ENCODE peak calls at places on chromosomes 13 and 19, in four cellular contexts. F is SW 1271, E is uterus, X is DMS153. Z is an unnamed sample.

GRCh38 chr13:37476874-37477273 is 121.7 kb downstream of the POSTN start:
- DNase-seq in F (no peak), E (no peak), X (no peak), Z (no peak)

GRCh38 chr13:101624210-101624922 is 171.9 kb downstream of the ITGBL1 start:
- DNase-seq in E (no peak), F (no peak), X (peak; percentile 68), Z (no peak)

GRCh38 chr19:58474291-58474996 is 1.7 kb upstream of the ZNF446 start:
- DNase-seq in X (no peak), E (no peak), F (no peak), Z (no peak)

GRCh38 chr19:46610413-46610775 is 9.3 kb downstream of the CALM3 start:
- DNase-seq in E (no peak), X (no peak), F (no peak), Z (peak; percentile 10)

GRCh38 chr19:45251452-45252354 is 632 bp downstream of the MARK4 start:
- DNase-seq in X (no peak), E (peak; percentile 25), F (no peak), Z (no peak)

GRCh38 chr19:11769995-11770394 is 3.2 kb downstream of the ZNF441 start:
- DNase-seq in X (no peak), F (no peak), E (no peak), Z (no peak)

GRCh38 chr19:19176950-19177349 is 6.9 kb upstream of the MEF2B start:
- DNase-seq in E (no peak), F (no peak), X (no peak), Z (peak; percentile 50)

GRCh38 chr13:95438297-95438696 is 114.2 kb upstream of the CLDN10 start:
- DNase-seq in F (no peak), E (no peak), X (no peak), Z (no peak)

GRCh38 chr13:98557934-98558630 is 18.8 kb downstream of the STK24 start:
- DNase-seq in F (no peak), E (no peak), X (no peak), Z (no peak)

GRCh38 chr19:2283835-2284507 is 2.0 kb upstream of the PEAK3 start:
- DNase-seq in X (no peak), E (no peak), F (no peak), Z (no peak)

GRCh38 chr13:25095862-25096453 is at the start of gene PABPC3:
- DNase-seq in E (no peak), F (no peak), X (no peak), Z (no peak)